ENCODE peak calls at places on chromosomes 5 and 9, in seven cellular contexts. F is IMR-90; V is neural progenitor cell; T is T-helper 22 cell; Y is Daoy; U is activated CD8-positive, alpha-beta memory T cell treated with anti-CD3 and anti-CD28 coated beads, Interleukin-2, amount 50 U/mL, for 48 hours; R is NCI-H1105. D is an unnamed sample.

GRCh38 chr5:171437286-171437821 is 17.9 kb downstream of the FGF18 start:
- DNase-seq in R (no peak), Y (no peak), V (peak), U (no peak), F (no peak), T (no peak), D (no peak)

GRCh38 chr5:134005415-134006118 is 792 bp upstream of the VDAC1 start:
- DNase-seq in V (peak), Y (no peak), R (no peak), T (no peak), F (no peak), U (peak), D (no peak)

GRCh38 chr9:97052735-97053134 is 13.8 kb upstream of the CTSV start:
- DNase-seq in Y (no peak), R (no peak), F (no peak), V (no peak), U (no peak), T (no peak), D (no peak)

GRCh38 chr9:76552751-76553150 is 93.8 kb downstream of the GCNT1 start:
- DNase-seq in U (no peak), Y (no peak), R (no peak), T (no peak), V (peak), F (no peak), D (no peak)

GRCh38 chr9:123376218-123377071 is 20.4 kb downstream of the CRB2 start:
- DNase-seq in Y (no peak), R (no peak), U (no peak), F (no peak), T (no peak), V (no peak), D (no peak)

GRCh38 chr5:10460252-10460906 is 18.7 kb downstream of the ROPN1L start:
- DNase-seq in U (no peak), V (no peak), Y (no peak), R (no peak), F (no peak), T (no peak), D (peak)

GRCh38 chr9:83062653-83063527 is at the start of gene RASEF:
- DNase-seq in F (no peak), R (peak), T (no peak), U (no peak), V (peak), Y (peak), D (no peak)

GRCh38 chr9:127340721-127341120 is 56.2 kb upstream of the SLC2A8 start:
- DNase-seq in T (no peak), U (peak), F (no peak), Y (no peak), R (no peak), V (no peak), D (no peak)

GRCh38 chr5:143148461-143149170 is 254.9 kb downstream of the NR3C1 start:
- DNase-seq in R (no peak), F (peak), T (no peak), U (no peak), V (no peak), Y (peak), D (peak)

GRCh38 chr9:113381909-113382411 is 5.2 kb upstream of the HDHD3 start:
- DNase-seq in V (no peak), T (no peak), R (no peak), F (no peak), Y (no peak), U (no peak), D (no peak)

GRCh38 chr5:103410174-103410573 is 151.6 kb downstream of the MACIR start:
- DNase-seq in F (no peak), R (no peak), V (no peak), T (no peak), U (no peak), Y (no peak), D (no peak)